ENCODE peak calls at places on chromosome X, in six cellular contexts. Q is neural progenitor cell, N is PC-3, I is IMR-90, K is mammary epithelial cell, J is sigmoid colon. M is an unnamed sample.

GRCh38 chrX:104253567-104254441 is 929 bp downstream of the ESX1 start:
- DNase-seq in Q (peak; percentile 69), N (no peak), I (no peak), K (peak; percentile 0), J (no peak), M (no peak)

GRCh38 chrX:46978341-46979291 is 66.4 kb downstream of the JADE3 start:
- DNase-seq in Q (peak; percentile 81), N (peak; percentile 84), I (peak; percentile 81), K (peak; percentile 62), J (peak; percentile 76), M (peak; percentile 80)

GRCh38 chrX:5957506-5957905 is 271.2 kb downstream of the NLGN4X start:
- DNase-seq in Q (no peak), N (no peak), I (no peak), K (peak; percentile 77), J (no peak), M (peak; percentile 50)

GRCh38 chrX:45778621-45779020 is 577.9 kb upstream of the DIPK2B start:
- DNase-seq in Q (no peak), N (no peak), I (no peak), K (no peak), J (no peak), M (peak; percentile 42)

GRCh38 chrX:48761674-48762471 is at the start of gene GLOD5:
- DNase-seq in Q (peak; percentile 54), N (peak; percentile 88), I (no peak), K (peak; percentile 57), J (no peak), M (peak; percentile 80)

GRCh38 chrX:119072771-119073170 is at the start of gene CT47C1:
- DNase-seq in Q (no peak), N (no peak), I (no peak), K (no peak), J (no peak), M (no peak)

GRCh38 chrX:139094671-139095592 is 383.4 kb upstream of the FGF13 start:
- DNase-seq in Q (no peak), N (peak; percentile 51), I (no peak), K (peak; percentile 57), J (no peak), M (peak; percentile 59)

GRCh38 chrX:20729421-20729820 is 462.7 kb upstream of the RPS6KA3 start:
- DNase-seq in Q (no peak), N (peak; percentile 77), I (no peak), K (peak; percentile 57), J (no peak), M (no peak)

GRCh38 chrX:112011376-112011775 is 71.2 kb downstream of the TRPC5 start:
- DNase-seq in Q (peak; percentile 70), N (no peak), I (no peak), K (no peak), J (no peak), M (no peak)

GRCh38 chrX:54825716-54826428 is 18.3 kb downstream of the MAGED2 start:
- DNase-seq in Q (no peak), N (peak; percentile 41), I (peak; percentile 7), K (peak; percentile 65), J (no peak), M (peak; percentile 66)

GRCh38 chrX:32041181-32041580 is 969.3 kb upstream of the FTHL17 start:
- DNase-seq in Q (no peak), N (no peak), I (no peak), K (no peak), J (no peak), M (no peak)

GRCh38 chrX:150504399-150505186 is 63.8 kb upstream of the MTM1 start:
- DNase-seq in Q (peak; percentile 19), N (peak; percentile 54), I (peak; percentile 37), K (no peak), J (no peak), M (peak; percentile 4)

GRCh38 chrX:123906557-123907316 is 46.9 kb downstream of the XIAP start:
- DNase-seq in Q (no peak), N (no peak), I (no peak), K (no peak), J (no peak), M (peak; percentile 14)

GRCh38 chrX:104913348-104913747 is 307.1 kb downstream of the TEX13A start:
- DNase-seq in Q (peak; percentile 69), N (peak; percentile 49), I (no peak), K (no peak), J (no peak), M (peak; percentile 9)

GRCh38 chrX:118383120-118383519 is 37.2 kb downstream of the WDR44 start:
- DNase-seq in Q (no peak), N (no peak), I (no peak), K (no peak), J (no peak), M (peak; percentile 17)

GRCh38 chrX:20372533-20372932 is 105.8 kb upstream of the RPS6KA3 start:
- DNase-seq in Q (no peak), N (peak; percentile 79), I (no peak), K (peak; percentile 14), J (no peak), M (peak; percentile 69)

GRCh38 chrX:73214366-73215094 is at the start of gene NAP1L2:
- DNase-seq in Q (peak; percentile 61), N (peak; percentile 77), I (no peak), K (peak; percentile 62), J (peak; percentile 71), M (peak; percentile 51)

GRCh38 chrX:65679071-65679540 is 11.7 kb downstream of the MSN start:
- DNase-seq in Q (no peak), N (peak; percentile 93), I (peak; percentile 72), K (peak; percentile 77), J (no peak), M (peak; percentile 90)

GRCh38 chrX:37685452-37686347 is at the start of gene XK:
- DNase-seq in Q (peak; percentile 68), N (peak; percentile 55), I (no peak), K (peak; percentile 19), J (peak; percentile 76), M (peak; percentile 43)

GRCh38 chrX:148698221-148698620 is 197.8 kb downstream of the AFF2 start:
- DNase-seq in Q (no peak), N (no peak), I (no peak), K (no peak), J (no peak), M (no peak)

GRCh38 chrX:11499076-11500044 is 166.4 kb downstream of the ARHGAP6 start:
- DNase-seq in Q (no peak), N (peak; percentile 6), I (peak; percentile 78), K (no peak), J (no peak), M (peak; percentile 0)

GRCh38 chrX:45697591-45697990 is 496.9 kb upstream of the DIPK2B start:
- DNase-seq in Q (no peak), N (peak; percentile 81), I (peak; percentile 90), K (peak; percentile 59), J (no peak), M (peak; percentile 70)

GRCh38 chrX:132266583-132267355 is 47.5 kb upstream of the RAP2C start:
- DNase-seq in Q (no peak), N (no peak), I (peak; percentile 61), K (peak; percentile 17), J (no peak), M (peak; percentile 57)

GRCh38 chrX:34849371-34849770 is 93.2 kb upstream of the FAM47B start:
- DNase-seq in Q (no peak), N (peak; percentile 26), I (peak; percentile 74), K (peak; percentile 26), J (no peak), M (peak; percentile 2)

GRCh38 chrX:22349116-22349515 is 76.4 kb downstream of the CBLL2 start:
- DNase-seq in Q (no peak), N (peak; percentile 78), I (peak; percentile 29), K (no peak), J (no peak), M (peak; percentile 84)

GRCh38 chrX:14697453-14697852 is 168.1 kb downstream of the GLRA2 start:
- DNase-seq in Q (peak; percentile 55), N (peak; percentile 69), I (no peak), K (peak; percentile 21), J (no peak), M (peak; percentile 30)

GRCh38 chrX:125628435-125628834 is 308.8 kb downstream of the TEX13C start:
- DNase-seq in Q (no peak), N (no peak), I (no peak), K (no peak), J (no peak), M (no peak)

GRCh38 chrX:47649781-47650163 is 591 bp downstream of the ELK1 start:
- DNase-seq in Q (no peak), N (no peak), I (no peak), K (no peak), J (no peak), M (no peak)

GRCh38 chrX:123291623-123292022 is 107.5 kb downstream of the GRIA3 start:
- DNase-seq in Q (no peak), N (no peak), I (no peak), K (no peak), J (no peak), M (no peak)

GRCh38 chrX:66731398-66731797 is 92.5 kb upstream of the EDA2R start:
- DNase-seq in Q (peak; percentile 63), N (peak; percentile 34), I (peak; percentile 33), K (peak; percentile 23), J (no peak), M (peak; percentile 51)

GRCh38 chrX:4710618-4711433 is 997.4 kb upstream of the PRKX start:
- DNase-seq in Q (peak; percentile 28), N (no peak), I (no peak), K (peak; percentile 80), J (no peak), M (peak; percentile 92)

GRCh38 chrX:54042609-54043010 is 1.7 kb downstream of the PHF8 start:
- DNase-seq in Q (peak; percentile 81), N (peak; percentile 67), I (peak; percentile 63), K (peak; percentile 36), J (peak; percentile 68), M (peak; percentile 42)

GRCh38 chrX:153829799-153830631 is at the start of gene PDZD4:
- DNase-seq in Q (peak; percentile 52), N (no peak), I (no peak), K (no peak), J (peak; percentile 59), M (no peak)

GRCh38 chrX:102498732-102499131 is 17.8 kb downstream of the TMSB15A start:
- DNase-seq in Q (no peak), N (no peak), I (no peak), K (no peak), J (no peak), M (no peak)
- TF ChIP-seq CTCF in Q (no peak), N (no peak), I (no peak), K (no peak), J (no peak), M (no peak)

DNA sequence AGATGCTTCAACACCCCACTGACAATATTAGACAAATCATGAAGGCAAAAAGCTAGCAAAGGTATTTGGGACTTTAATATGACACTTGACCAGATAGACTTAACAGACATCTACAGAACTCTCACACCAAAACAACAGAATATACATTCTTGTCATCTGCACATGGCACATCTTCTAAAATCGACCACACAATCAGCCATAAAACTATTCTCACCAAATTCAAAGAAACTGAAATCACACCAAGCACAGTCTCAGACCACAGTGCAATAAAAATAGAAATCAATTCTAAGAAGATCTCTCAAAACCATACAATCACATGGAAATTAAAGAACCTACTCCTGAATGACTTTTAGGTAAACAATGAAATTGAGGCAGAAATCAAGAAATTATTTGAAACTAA is 340.8 kb downstream of the PPP1R2C start:
- DNase-seq in Q (no peak), N (no peak), I (no peak), K (no peak), J (no peak), M (no peak)
- H3K4me3 ChIP-seq in Q (no peak overlapping the region), N (no peak overlapping the region), I (no peak overlapping the region), K (no peak overlapping the region), J (no peak overlapping the region), M (no peak overlapping the region)

GRCh38 chrX:40871385-40872082 is 136.2 kb upstream of the MED14 start:
- DNase-seq in Q (no peak), N (peak; percentile 18), I (peak; percentile 37), K (peak; percentile 61), J (no peak), M (peak; percentile 56)
- TF ChIP-seq CTCF in Q (no peak), N (peak; percentile 13), I (peak; percentile 11), K (no peak), J (no peak), M (no peak)

GRCh38 chrX:23668335-23668734 is 1.0 kb downstream of the PRDX4 start:
- DNase-seq in Q (no peak), N (peak; percentile 23), I (no peak), K (no peak), J (no peak), M (peak; percentile 0)
- H3K4me3 ChIP-seq in Q (peak overlapping the region; percentile 58), N (peak overlapping the region; percentile 71), I (peak overlapping the region; percentile 81), K (peak overlapping the region; percentile 61), J (no peak overlapping the region), M (peak overlapping the region; percentile 62)